ENCODE peak calls at places on chromosomes 7 and 10, in nine cellular contexts. F, A, Y, X, L, O, U, K and R are unnamed samples.

GRCh38 chr10:112304460-112304859 is 21.3 kb downstream of the TECTB start:
- DNase-seq in F (peak; percentile 62), A (no peak), Y (peak; percentile 56), X (no peak), L (no peak), O (no peak), U (peak; percentile 64), K (no peak), R (no peak)

GRCh38 chr7:91083855-91084644 is 180.2 kb upstream of the FZD1 start:
- DNase-seq in F (peak; percentile 5), A (no peak), Y (no peak), X (no peak), L (no peak), O (no peak), U (no peak), K (peak; percentile 59), R (peak; percentile 69)

GRCh38 chr7:11236680-11237079 is 263.0 kb downstream of the PHF14 start:
- DNase-seq in F (peak; percentile 17), A (no peak), Y (no peak), X (no peak), L (no peak), O (no peak), U (no peak), K (no peak), R (no peak)

GRCh38 chr10:87875929-87876571 is 12.6 kb downstream of the PTEN start:
- DNase-seq in F (no peak), A (no peak), Y (no peak), X (no peak), L (no peak), O (no peak), U (peak; percentile 46), K (no peak), R (no peak)

GRCh38 chr7:142894886-142895593 is 9.5 kb upstream of the TRPV6 start:
- DNase-seq in F (no peak), A (no peak), Y (no peak), X (no peak), L (no peak), O (peak; percentile 35), U (no peak), K (peak; percentile 27), R (no peak)

GRCh38 chr7:155362380-155363145 is 64.9 kb downstream of the INSIG1 start:
- DNase-seq in F (no peak), A (no peak), Y (no peak), X (no peak), L (no peak), O (no peak), U (no peak), K (no peak), R (no peak)

GRCh38 chr7:55325371-55325792 is 39.8 kb upstream of the LANCL2 start:
- DNase-seq in F (peak; percentile 92), A (no peak), Y (peak; percentile 97), X (no peak), L (no peak), O (no peak), U (peak; percentile 91), K (peak; percentile 77), R (peak; percentile 88)

GRCh38 chr10:69303632-69304035 is 25.3 kb downstream of the HK1 start:
- DNase-seq in F (peak; percentile 50), A (no peak), Y (peak; percentile 75), X (no peak), L (no peak), O (no peak), U (peak; percentile 61), K (peak; percentile 56), R (no peak)

GRCh38 chr7:80934286-80934685 is 15.4 kb upstream of the SEMA3C start:
- DNase-seq in F (peak; percentile 50), A (no peak), Y (no peak), X (no peak), L (no peak), O (no peak), U (peak; percentile 72), K (no peak), R (no peak)

GRCh38 chr7:29806793-29807178 is 478 bp downstream of the WIPF3 start:
- DNase-seq in F (no peak), A (no peak), Y (no peak), X (no peak), L (no peak), O (no peak), U (no peak), K (no peak), R (no peak)

GRCh38 chr7:135620980-135621850 is 41.1 kb upstream of the STMP1 start:
- DNase-seq in F (peak; percentile 94), A (no peak), Y (peak; percentile 88), X (peak; percentile 76), L (peak; percentile 63), O (peak; percentile 55), U (peak; percentile 94), K (peak; percentile 66), R (peak; percentile 80)

GRCh38 chr7:21580073-21580521 is 37.3 kb downstream of the DNAH11 start:
- DNase-seq in F (peak; percentile 89), A (no peak), Y (peak; percentile 53), X (peak; percentile 76), L (no peak), O (no peak), U (peak; percentile 78), K (no peak), R (peak; percentile 28)

GRCh38 chr10:47326927-47327330 is 4.7 kb downstream of the GDF2 start:
- DNase-seq in F (no peak), A (no peak), Y (no peak), X (no peak), L (no peak), O (no peak), U (no peak), K (no peak), R (no peak)

GRCh38 chr7:84389242-84389641 is 194.7 kb upstream of the SEMA3A start:
- DNase-seq in F (no peak), A (no peak), Y (no peak), X (no peak), L (no peak), O (no peak), U (no peak), K (no peak), R (no peak)

GRCh38 chr10:75071756-75072155 is 39.7 kb upstream of the SAMD8 start:
- DNase-seq in F (no peak), A (no peak), Y (no peak), X (no peak), L (no peak), O (no peak), U (no peak), K (no peak), R (no peak)

GRCh38 chr10:60099998-60100747 is 193.8 kb upstream of the CCDC6 start:
- DNase-seq in F (peak; percentile 78), A (no peak), Y (peak; percentile 79), X (peak; percentile 46), L (peak; percentile 3), O (no peak), U (peak; percentile 80), K (no peak), R (peak; percentile 71)

GRCh38 chr7:44157116-44158059 is 16.3 kb upstream of the MYL7 start:
- DNase-seq in F (no peak), A (no peak), Y (no peak), X (no peak), L (no peak), O (no peak), U (no peak), K (no peak), R (no peak)

GRCh38 chr7:81002471-81002870 is 83.6 kb upstream of the SEMA3C start:
- DNase-seq in F (no peak), A (no peak), Y (no peak), X (no peak), L (no peak), O (no peak), U (no peak), K (no peak), R (no peak)

GRCh38 chr7:11587048-11587447 is 244.9 kb downstream of the THSD7A start:
- DNase-seq in F (no peak), A (no peak), Y (no peak), X (no peak), L (no peak), O (no peak), U (no peak), K (no peak), R (no peak)

GRCh38 chr10:76721891-76722505 is 915.6 kb downstream of the KCNMA1 start:
- DNase-seq in F (no peak), A (no peak), Y (no peak), X (no peak), L (no peak), O (no peak), U (peak; percentile 5), K (no peak), R (no peak)

GRCh38 chr10:61020420-61021158 is 76.6 kb upstream of the RHOBTB1 start:
- DNase-seq in F (no peak), A (no peak), Y (no peak), X (no peak), L (no peak), O (no peak), U (no peak), K (no peak), R (no peak)

GRCh38 chr7:159143780-159144755 is 599 bp downstream of the VIPR2 start:
- DNase-seq in F (peak; percentile 4), A (no peak), Y (no peak), X (no peak), L (no peak), O (no peak), U (peak; percentile 4), K (no peak), R (no peak)

GRCh38 chr10:77849039-77849664 is 77.4 kb downstream of the DLG5 start:
- DNase-seq in F (peak; percentile 64), A (no peak), Y (no peak), X (no peak), L (no peak), O (no peak), U (no peak), K (no peak), R (no peak)

GRCh38 chr10:109018892-109019507 is 904.3 kb downstream of the XPNPEP1 start:
- DNase-seq in F (peak; percentile 24), A (no peak), Y (peak; percentile 12), X (no peak), L (no peak), O (no peak), U (peak; percentile 4), K (no peak), R (no peak)